ENCODE peak calls at places on chromosomes 6 and 20, in five cellular contexts. T, B, H, A and I are unnamed samples.

GRCh38 chr6:94417364-94417763 is 998.0 kb upstream of the EPHA7 start:
- DNase-seq in A (no peak), H (no peak), T (no peak), B (no peak), I (no peak)

GRCh38 chr20:47027042-47027441 is 132.4 kb downstream of the EYA2 start:
- DNase-seq in B (no peak), A (no peak), H (no peak), T (no peak), I (no peak)

GRCh38 chr6:119497988-119498727 is 148.6 kb upstream of the MAN1A1 start:
- DNase-seq in H (no peak), B (no peak), A (no peak), T (no peak), I (no peak)

GRCh38 chr20:24955045-24955444 is 6.0 kb downstream of the CST7 start:
- DNase-seq in A (no peak), B (no peak), H (no peak), T (no peak), I (no peak)

GRCh38 chr6:53031281-53031680 is 33.9 kb upstream of the FBXO9 start:
- DNase-seq in A (no peak), B (no peak), T (no peak), H (no peak), I (no peak)

GRCh38 chr6:133945158-133945557 is 7.9 kb upstream of the TBPL1 start:
- DNase-seq in H (no peak), B (peak; percentile 29), T (peak; percentile 48), A (peak; percentile 25), I (no peak)

GRCh38 chr6:152595507-152595906 is 41.7 kb downstream of the SYNE1 start:
- DNase-seq in H (no peak), T (peak; percentile 51), A (peak; percentile 6), B (peak; percentile 17), I (no peak)

GRCh38 chr6:108452725-108453195 is 108.0 kb upstream of the FOXO3 start:
- DNase-seq in H (no peak), T (peak; percentile 71), B (peak; percentile 27), A (peak; percentile 52), I (peak; percentile 76)

GRCh38 chr6:101666256-101666655 is 272.7 kb downstream of the GRIK2 start:
- DNase-seq in B (peak; percentile 80), T (no peak), H (peak; percentile 96), A (peak; percentile 7), I (peak; percentile 92)

GRCh38 chr6:113595921-113596376 is 261.2 kb upstream of the MARCKS start:
- DNase-seq in B (peak; percentile 50), H (no peak), A (no peak), T (no peak), I (peak; percentile 59)

GRCh38 chr6:123053602-123054225 is 57.7 kb downstream of the CLVS2 start:
- DNase-seq in T (no peak), A (no peak), B (no peak), H (no peak), I (no peak)

GRCh38 chr6:108969776-108970175 is 121.6 kb downstream of the ARMC2 start:
- DNase-seq in T (no peak), A (no peak), B (no peak), H (no peak), I (no peak)

GRCh38 chr6:101083533-101084172 is 202.5 kb upstream of the ASCC3 start:
- DNase-seq in T (peak; percentile 57), B (peak; percentile 79), A (peak; percentile 3), H (peak; percentile 87), I (peak; percentile 71)

GRCh38 chr6:132527791-132528190 is 10.3 kb upstream of the TAAR9 start:
- DNase-seq in T (no peak), B (peak; percentile 18), A (no peak), H (peak; percentile 64), I (no peak)

GRCh38 chr6:36848658-36849441 is 9.6 kb upstream of the CPNE5 start:
- DNase-seq in B (no peak), A (peak; percentile 91), T (peak; percentile 89), H (peak; percentile 27), I (no peak)

GRCh38 chr20:53828673-53829085 is 235.0 kb upstream of the ZNF217 start:
- DNase-seq in H (peak; percentile 84), A (peak; percentile 26), T (peak; percentile 51), B (peak; percentile 95), I (peak; percentile 91)

GRCh38 chr6:90940812-90941481 is 354.1 kb upstream of the MAP3K7 start:
- DNase-seq in A (peak; percentile 51), B (peak; percentile 66), H (peak; percentile 67), T (peak; percentile 76), I (peak; percentile 45)

GRCh38 chr6:107822154-107823046 is 1.7 kb downstream of the SCML4 start:
- DNase-seq in H (no peak), A (no peak), T (no peak), B (no peak), I (no peak)

GRCh38 chr6:54366647-54367327 is 58.5 kb downstream of the TINAG start:
- DNase-seq in H (peak; percentile 24), T (no peak), B (peak; percentile 56), A (no peak), I (peak; percentile 42)

GRCh38 chr6:3997144-3997770 is 81.7 kb downstream of the FAM217A start:
- DNase-seq in H (peak; percentile 35), T (peak; percentile 52), B (peak; percentile 82), A (peak; percentile 38), I (peak; percentile 56)

GRCh38 chr6:72746276-72746675 is 124.4 kb downstream of the KCNQ5 start:
- DNase-seq in A (no peak), H (peak; percentile 88), T (no peak), B (peak; percentile 45), I (peak; percentile 66)

GRCh38 chr6:120214097-120214496 is 864.5 kb upstream of the MAN1A1 start:
- DNase-seq in B (no peak), H (no peak), T (no peak), A (no peak), I (no peak)

GRCh38 chr6:14312497-14312896 is 194.9 kb downstream of the CD83 start:
- DNase-seq in A (no peak), T (no peak), B (no peak), H (no peak), I (no peak)

GRCh38 chr6:84763397-84764331 is 734 bp downstream of the TBX18 start:
- DNase-seq in H (peak; percentile 86), B (peak; percentile 14), A (peak; percentile 70), T (peak; percentile 56), I (peak; percentile 44)

GRCh38 chr6:4192173-4192572 is 56.8 kb upstream of the ECI2 start:
- DNase-seq in H (no peak), T (no peak), A (no peak), B (no peak), I (no peak)

GRCh38 chr6:112198582-112198981 is 55.8 kb downstream of the LAMA4 start:
- DNase-seq in H (no peak), B (no peak), T (no peak), A (no peak), I (no peak)

GRCh38 chr6:45741437-45742166 is 274.1 kb downstream of the CLIC5 start:
- DNase-seq in A (no peak), B (peak; percentile 44), T (no peak), H (no peak), I (peak; percentile 22)

DNA sequence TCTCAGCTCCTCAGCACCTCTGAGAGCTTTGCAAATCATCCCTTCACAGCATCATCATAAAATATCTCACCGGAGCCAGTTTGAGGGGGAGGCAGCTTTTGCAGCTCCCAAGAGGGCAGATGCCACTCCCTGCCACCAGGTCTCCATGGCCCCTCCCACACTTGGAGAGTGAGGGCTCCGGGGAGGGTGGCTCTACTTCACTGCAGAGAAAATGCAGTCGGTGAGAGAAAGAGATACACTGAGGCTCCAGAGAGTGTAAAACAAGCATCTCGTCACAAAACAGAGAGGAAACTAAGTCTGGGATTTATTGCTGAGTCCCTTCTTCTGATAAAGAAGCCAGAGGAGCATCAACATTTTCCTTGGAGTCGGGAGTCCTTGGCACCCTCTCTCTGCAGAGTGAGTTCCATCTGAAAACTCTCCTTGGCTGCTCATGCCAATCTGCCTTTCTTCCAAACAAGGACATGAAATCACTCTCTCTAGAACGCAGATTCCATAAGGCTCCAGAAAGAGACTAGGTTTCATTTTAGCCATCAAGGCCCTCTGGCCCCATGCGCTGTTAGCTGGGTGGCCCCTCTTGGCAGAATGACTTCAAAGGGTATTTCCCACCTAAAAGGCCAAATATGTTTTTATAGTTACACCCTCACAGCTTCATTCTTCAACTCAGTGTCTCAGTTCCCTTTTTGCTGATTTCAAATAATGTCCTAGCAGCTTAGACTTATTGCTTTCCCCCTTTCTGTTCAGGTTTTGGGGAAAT is 70.6 kb upstream of the F13A1 start:
- DNase-seq in B (no peak), H (no peak), A (no peak), T (peak; percentile 12), I (no peak)
- H3K4me1 ChIP-seq in B (no peaks in the 10 kb centered on the region), H (no peaks in the 10 kb centered on the region), A (no peaks in the 10 kb centered on the region), T (peaks cover 6% of the 10 kb centered on the region), I (no peaks in the 10 kb centered on the region)

GRCh38 chr6:115540077-115540869 is 520.4 kb downstream of the FRK start:
- DNase-seq in A (no peak), T (no peak), B (no peak), H (no peak), I (no peak)

GRCh38 chr6:115539531-115539930 is 521.2 kb downstream of the FRK start:
- DNase-seq in H (no peak), T (no peak), B (no peak), A (no peak), I (no peak)

GRCh38 chr6:115545410-115545986 is 515.2 kb downstream of the FRK start:
- DNase-seq in B (no peak), T (peak; percentile 89), A (peak; percentile 81), H (no peak), I (no peak)

GRCh38 chr6:115544765-115545409 is 515.8 kb downstream of the FRK start:
- DNase-seq in H (no peak), B (no peak), A (no peak), T (no peak), I (no peak)
- H2AFZ ChIP-seq in H (no peak overlapping the region), B (peak overlapping the region; percentile 63), A (no peak overlapping the region), T (peak overlapping the region; percentile 70), I (no peak overlapping the region)

GRCh38 chr6:12283904-12284303 is 6.3 kb upstream of the EDN1 start:
- DNase-seq in T (no peak), H (no peak), B (no peak), A (no peak), I (no peak)
- TF ChIP-seq CTCF in T (no peak), H (no peak), B (no peak), A (peak; percentile 27), I (no peak)

DNA sequence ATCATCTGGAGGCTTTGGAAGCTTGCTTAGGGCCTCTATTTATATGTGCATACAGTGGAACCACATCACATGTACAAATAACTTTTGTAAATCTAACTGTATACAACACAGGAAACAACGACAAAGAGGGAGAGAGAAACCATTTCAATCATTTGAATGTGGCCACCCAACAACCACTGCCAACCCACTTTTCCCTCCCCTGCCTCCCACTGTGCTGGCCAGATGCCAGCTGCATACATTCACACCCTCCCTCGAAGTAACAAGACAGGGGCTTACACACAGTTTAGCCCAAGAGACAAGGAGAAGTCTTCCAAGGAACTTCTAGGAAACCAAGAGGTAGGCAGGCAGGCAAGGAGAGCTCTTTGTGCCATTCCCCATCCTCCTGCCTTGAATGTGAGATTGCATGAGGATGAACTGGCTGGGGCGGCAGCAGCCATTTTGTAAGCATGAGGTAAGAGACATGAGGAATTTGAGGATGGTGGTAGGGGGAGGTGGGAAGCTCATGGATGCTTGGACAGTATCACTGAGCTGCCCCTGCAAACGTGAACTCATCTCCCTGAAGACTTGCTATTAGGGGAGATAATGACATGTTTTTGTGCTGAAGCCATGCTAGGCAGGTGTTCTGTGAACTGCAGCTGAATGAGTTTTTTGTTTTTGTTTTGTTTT is 18.2 kb downstream of the BMP7 start:
- DNase-seq in B (no peak), H (no peak), T (no peak), A (no peak), I (no peak)
- H3K4me1 ChIP-seq in B (no peaks in the 10 kb centered on the region), H (peaks cover 5% of the 10 kb centered on the region), T (peaks cover 17% of the 10 kb centered on the region), A (peaks cover 18% of the 10 kb centered on the region), I (peaks cover 8% of the 10 kb centered on the region)